ENCODE peak calls at places on chromosomes 11 and 22, in eight cellular contexts. One of them, this sample, is unnamed.

GRCh38 chr11:443542-444199 is 1.9 kb upstream of the ANO9 start:
- DNase-seq in T-helper 1 cell: no peak
- DNase-seq in fibroblast of villous mesenchyme: peak
- DNase-seq in left colon: no peak
- DNase-seq in adrenal gland: no peak
- DNase-seq in stomach: no peak
- DNase-seq in GM12864: no peak
- DNase-seq in epithelial cell of esophagus: no peak
- DNase-seq in this sample: no peak

GRCh38 chr11:57638005-57638760 is 11.5 kb downstream of the YPEL4 start:
- DNase-seq in T-helper 1 cell: no peak
- DNase-seq in fibroblast of villous mesenchyme: peak
- DNase-seq in left colon: no peak
- DNase-seq in adrenal gland: peak
- DNase-seq in stomach: peak
- DNase-seq in GM12864: no peak
- DNase-seq in epithelial cell of esophagus: peak
- DNase-seq in this sample: peak

GRCh38 chr11:45097721-45098493 is 48.5 kb upstream of the PRDM11 start:
- DNase-seq in T-helper 1 cell: no peak
- DNase-seq in fibroblast of villous mesenchyme: peak
- DNase-seq in left colon: peak
- DNase-seq in adrenal gland: peak
- DNase-seq in stomach: no peak
- DNase-seq in GM12864: no peak
- DNase-seq in epithelial cell of esophagus: peak
- DNase-seq in this sample: peak

GRCh38 chr22:36470162-36470993 is 11.1 kb downstream of the TXN2 start:
- DNase-seq in T-helper 1 cell: peak
- DNase-seq in fibroblast of villous mesenchyme: peak
- DNase-seq in left colon: peak
- DNase-seq in adrenal gland: peak
- DNase-seq in stomach: peak
- DNase-seq in GM12864: no peak
- DNase-seq in epithelial cell of esophagus: peak
- DNase-seq in this sample: peak

GRCh38 chr22:23411739-23412138 is 168.4 kb downstream of the IGLL1 start:
- DNase-seq in T-helper 1 cell: no peak
- DNase-seq in fibroblast of villous mesenchyme: no peak
- DNase-seq in left colon: no peak
- DNase-seq in adrenal gland: no peak
- DNase-seq in stomach: no peak
- DNase-seq in GM12864: no peak
- DNase-seq in epithelial cell of esophagus: no peak
- DNase-seq in this sample: no peak

GRCh38 chr22:29114392-29114791 is 41.6 kb downstream of the KREMEN1 start:
- DNase-seq in T-helper 1 cell: no peak
- DNase-seq in fibroblast of villous mesenchyme: no peak
- DNase-seq in left colon: no peak
- DNase-seq in adrenal gland: no peak
- DNase-seq in stomach: no peak
- DNase-seq in GM12864: no peak
- DNase-seq in epithelial cell of esophagus: no peak
- DNase-seq in this sample: no peak

GRCh38 chr11:95074806-95075563 is 8.3 kb downstream of the SRSF8 start:
- DNase-seq in T-helper 1 cell: no peak
- DNase-seq in fibroblast of villous mesenchyme: no peak
- DNase-seq in left colon: peak
- DNase-seq in adrenal gland: peak
- DNase-seq in stomach: peak
- DNase-seq in GM12864: no peak
- DNase-seq in epithelial cell of esophagus: peak
- DNase-seq in this sample: peak

GRCh38 chr11:134504146-134504905 is 92.3 kb upstream of the B3GAT1 start:
- DNase-seq in T-helper 1 cell: no peak
- DNase-seq in fibroblast of villous mesenchyme: no peak
- DNase-seq in left colon: no peak
- DNase-seq in adrenal gland: no peak
- DNase-seq in stomach: peak
- DNase-seq in GM12864: no peak
- DNase-seq in epithelial cell of esophagus: no peak
- DNase-seq in this sample: no peak

GRCh38 chr11:78397398-78397797 is 20.2 kb downstream of the GAB2 start:
- DNase-seq in T-helper 1 cell: no peak
- DNase-seq in fibroblast of villous mesenchyme: peak
- DNase-seq in left colon: no peak
- DNase-seq in adrenal gland: no peak
- DNase-seq in stomach: no peak
- DNase-seq in GM12864: no peak
- DNase-seq in epithelial cell of esophagus: no peak
- DNase-seq in this sample: no peak

GRCh38 chr11:61747389-61748285 is 4.8 kb upstream of the MYRF start:
- DNase-seq in T-helper 1 cell: no peak
- DNase-seq in fibroblast of villous mesenchyme: peak
- DNase-seq in left colon: peak
- DNase-seq in adrenal gland: peak
- DNase-seq in stomach: peak
- DNase-seq in GM12864: no peak
- DNase-seq in epithelial cell of esophagus: peak
- DNase-seq in this sample: peak

GRCh38 chr22:33650244-33650643 is 270.0 kb downstream of the LARGE1 start:
- DNase-seq in T-helper 1 cell: no peak
- DNase-seq in fibroblast of villous mesenchyme: no peak
- DNase-seq in left colon: no peak
- DNase-seq in adrenal gland: no peak
- DNase-seq in stomach: no peak
- DNase-seq in GM12864: no peak
- DNase-seq in epithelial cell of esophagus: no peak
- DNase-seq in this sample: no peak

GRCh38 chr22:31846161-31847115 is 92.6 kb downstream of the DEPDC5 start:
- DNase-seq in T-helper 1 cell: no peak
- DNase-seq in fibroblast of villous mesenchyme: peak
- DNase-seq in left colon: no peak
- DNase-seq in adrenal gland: no peak
- DNase-seq in stomach: no peak
- DNase-seq in GM12864: no peak
- DNase-seq in epithelial cell of esophagus: no peak
- DNase-seq in this sample: no peak

GRCh38 chr22:26552466-26552865 is 37.5 kb downstream of the TPST2 start:
- DNase-seq in T-helper 1 cell: no peak
- DNase-seq in fibroblast of villous mesenchyme: peak
- DNase-seq in left colon: no peak
- DNase-seq in adrenal gland: no peak
- DNase-seq in stomach: no peak
- DNase-seq in GM12864: no peak
- DNase-seq in epithelial cell of esophagus: no peak
- DNase-seq in this sample: no peak

GRCh38 chr22:23248583-23248982 is 68.3 kb downstream of the BCR start:
- DNase-seq in T-helper 1 cell: no peak
- DNase-seq in fibroblast of villous mesenchyme: peak
- DNase-seq in left colon: no peak
- DNase-seq in adrenal gland: no peak
- DNase-seq in stomach: peak
- DNase-seq in GM12864: no peak
- DNase-seq in epithelial cell of esophagus: peak
- DNase-seq in this sample: peak

GRCh38 chr11:75514596-75514995 is 11.1 kb downstream of the GDPD5 start:
- DNase-seq in T-helper 1 cell: no peak
- DNase-seq in fibroblast of villous mesenchyme: no peak
- DNase-seq in left colon: no peak
- DNase-seq in adrenal gland: no peak
- DNase-seq in stomach: no peak
- DNase-seq in GM12864: no peak
- DNase-seq in epithelial cell of esophagus: no peak
- DNase-seq in this sample: no peak

GRCh38 chr11:128294685-128295079 is 292.7 kb downstream of the ETS1 start:
- DNase-seq in T-helper 1 cell: no peak
- DNase-seq in fibroblast of villous mesenchyme: no peak
- DNase-seq in left colon: no peak
- DNase-seq in adrenal gland: no peak
- DNase-seq in stomach: no peak
- DNase-seq in GM12864: no peak
- DNase-seq in epithelial cell of esophagus: peak
- DNase-seq in this sample: no peak

GRCh38 chr11:75858613-75859012 is 43.6 kb downstream of the UVRAG start:
- DNase-seq in T-helper 1 cell: no peak
- DNase-seq in fibroblast of villous mesenchyme: peak
- DNase-seq in left colon: no peak
- DNase-seq in adrenal gland: no peak
- DNase-seq in stomach: no peak
- DNase-seq in GM12864: no peak
- DNase-seq in epithelial cell of esophagus: peak
- DNase-seq in this sample: peak

GRCh38 chr11:627273-627585 is 248 bp upstream of the SCT start:
- DNase-seq in T-helper 1 cell: no peak
- DNase-seq in fibroblast of villous mesenchyme: no peak
- DNase-seq in left colon: peak
- DNase-seq in adrenal gland: no peak
- DNase-seq in stomach: no peak
- DNase-seq in GM12864: no peak
- DNase-seq in epithelial cell of esophagus: no peak
- DNase-seq in this sample: no peak

GRCh38 chr11:131703311-131703710 is 332.9 kb downstream of the NTM start:
- DNase-seq in T-helper 1 cell: no peak
- DNase-seq in fibroblast of villous mesenchyme: no peak
- DNase-seq in left colon: no peak
- DNase-seq in adrenal gland: no peak
- DNase-seq in stomach: no peak
- DNase-seq in GM12864: no peak
- DNase-seq in epithelial cell of esophagus: no peak
- DNase-seq in this sample: no peak

GRCh38 chr11:125720781-125721180 is 25.3 kb upstream of the PATE1 start:
- DNase-seq in T-helper 1 cell: no peak
- DNase-seq in fibroblast of villous mesenchyme: no peak
- DNase-seq in left colon: no peak
- DNase-seq in adrenal gland: no peak
- DNase-seq in stomach: no peak
- DNase-seq in GM12864: no peak
- DNase-seq in epithelial cell of esophagus: peak
- DNase-seq in this sample: no peak

GRCh38 chr11:73248526-73249185 is 23.5 kb upstream of the P2RY6 start:
- DNase-seq in T-helper 1 cell: no peak
- DNase-seq in fibroblast of villous mesenchyme: no peak
- DNase-seq in left colon: no peak
- DNase-seq in adrenal gland: peak
- DNase-seq in stomach: no peak
- DNase-seq in GM12864: no peak
- DNase-seq in epithelial cell of esophagus: no peak
- DNase-seq in this sample: no peak

GRCh38 chr22:45908961-45909360 is 68.0 kb downstream of the WNT7B start:
- DNase-seq in T-helper 1 cell: no peak
- DNase-seq in fibroblast of villous mesenchyme: no peak
- DNase-seq in left colon: no peak
- DNase-seq in adrenal gland: no peak
- DNase-seq in stomach: no peak
- DNase-seq in GM12864: no peak
- DNase-seq in epithelial cell of esophagus: no peak
- DNase-seq in this sample: no peak

GRCh38 chr11:68010058-68011041 is at the start of gene ALDH3B1:
- DNase-seq in T-helper 1 cell: no peak
- DNase-seq in fibroblast of villous mesenchyme: peak
- DNase-seq in left colon: peak
- DNase-seq in adrenal gland: peak
- DNase-seq in stomach: peak
- DNase-seq in GM12864: no peak
- DNase-seq in epithelial cell of esophagus: peak
- DNase-seq in this sample: peak

GRCh38 chr22:38056969-38057841 is at the start of gene PICK1:
- DNase-seq in T-helper 1 cell: peak
- DNase-seq in fibroblast of villous mesenchyme: peak
- DNase-seq in left colon: peak
- DNase-seq in adrenal gland: peak
- DNase-seq in stomach: peak
- DNase-seq in GM12864: peak
- DNase-seq in epithelial cell of esophagus: peak
- DNase-seq in this sample: peak

GRCh38 chr11:112617089-112617407 is 344.2 kb upstream of the NCAM1 start:
- DNase-seq in T-helper 1 cell: no peak
- DNase-seq in fibroblast of villous mesenchyme: no peak
- DNase-seq in left colon: no peak
- DNase-seq in adrenal gland: no peak
- DNase-seq in stomach: no peak
- DNase-seq in GM12864: no peak
- DNase-seq in epithelial cell of esophagus: no peak
- DNase-seq in this sample: no peak

GRCh38 chr11:62716816-62717215 is 9.3 kb downstream of the GNG3 start:
- DNase-seq in T-helper 1 cell: no peak
- DNase-seq in fibroblast of villous mesenchyme: no peak
- DNase-seq in left colon: no peak
- DNase-seq in adrenal gland: peak
- DNase-seq in stomach: no peak
- DNase-seq in GM12864: no peak
- DNase-seq in epithelial cell of esophagus: no peak
- DNase-seq in this sample: no peak

GRCh38 chr11:88623536-88623935 is 286.0 kb upstream of the CTSC start:
- DNase-seq in T-helper 1 cell: no peak
- DNase-seq in fibroblast of villous mesenchyme: no peak
- DNase-seq in left colon: no peak
- DNase-seq in adrenal gland: no peak
- DNase-seq in stomach: no peak
- DNase-seq in GM12864: no peak
- DNase-seq in epithelial cell of esophagus: no peak
- DNase-seq in this sample: no peak

GRCh38 chr11:46896719-46897406 is 21.5 kb downstream of the LRP4 start:
- DNase-seq in T-helper 1 cell: no peak
- DNase-seq in fibroblast of villous mesenchyme: peak
- DNase-seq in left colon: no peak
- DNase-seq in adrenal gland: no peak
- DNase-seq in stomach: no peak
- DNase-seq in GM12864: peak
- DNase-seq in epithelial cell of esophagus: peak
- DNase-seq in this sample: no peak